ENCODE peak calls at places on chromosomes 6 and 20, in ten cellular contexts. Z is heart right ventricle; I is endodermal cell; X is A549; C is pancreas; T is body of pancreas; K is CD4-positive, CD25-positive, alpha-beta regulatory T cell; R is cardiac muscle cell; L is lung; F is HepG2. O is an unnamed sample. For H3K4me1, the result is how much of the 10 kb centered on the place peaks cover.

GRCh38 chr20:5024103-5024502 is 22.8 kb upstream of the SLC23A2 start:
- DNase-seq in L (no peak), X (no peak), T (no peak), I (no peak), F (no peak), R (peak), C (no peak), Z (no peak), K (no peak), O (no peak)

GRCh38 chr6:139371421-139372253 is 2.8 kb downstream of the CITED2 start:
- DNase-seq in Z (no peak), R (peak), C (no peak), F (no peak), T (no peak), K (no peak), X (no peak), L (no peak), I (no peak), O (no peak)

GRCh38 chr20:44956410-44956809 is 3.8 kb downstream of the TOMM34 start:
- DNase-seq in L (no peak), T (no peak), X (no peak), I (no peak), F (no peak), K (no peak), Z (no peak), R (no peak), C (no peak), O (no peak)

GRCh38 chr6:89954721-89955148 is 60.5 kb downstream of the GJA10 start:
- DNase-seq in Z (no peak), L (no peak), C (no peak), T (no peak), K (peak), I (no peak), F (no peak), X (no peak), R (no peak), O (no peak)

GRCh38 chr6:70371454-70372105 is 41.7 kb upstream of the FAM135A start:
- DNase-seq in X (peak), T (no peak), Z (no peak), C (no peak), K (peak), F (peak), L (no peak), R (peak), I (no peak), O (no peak)

GRCh38 chr6:6685249-6685667 is 96.7 kb downstream of the LY86 start:
- DNase-seq in F (peak), C (no peak), T (no peak), K (no peak), I (no peak), Z (no peak), R (no peak), X (no peak), L (no peak), O (no peak)

GRCh38 chr6:89047473-89047872 is 33.1 kb upstream of the PNRC1 start:
- DNase-seq in T (no peak), I (no peak), F (no peak), C (no peak), L (no peak), R (no peak), K (no peak), X (peak), Z (no peak), O (no peak)

GRCh38 chr6:46290435-46290834 is 119.7 kb upstream of the ENPP5 start:
- DNase-seq in Z (no peak), K (no peak), L (no peak), X (no peak), I (no peak), F (no peak), R (no peak), C (no peak), T (no peak), O (no peak)

GRCh38 chr6:85460951-85461805 is 11.3 kb downstream of the NT5E start:
- DNase-seq in F (peak), Z (no peak), X (no peak), T (no peak), C (no peak), I (no peak), K (peak), L (no peak), R (peak), O (no peak)

GRCh38 chr6:65937982-65938381 is 231.0 kb upstream of the EYS start:
- DNase-seq in F (no peak), I (no peak), Z (no peak), X (peak), C (no peak), K (no peak), L (peak), R (no peak), T (peak), O (no peak)

GRCh38 chr6:15483060-15483459 is 179.8 kb downstream of the DTNBP1 start:
- DNase-seq in I (no peak), L (no peak), X (no peak), Z (no peak), T (no peak), C (no peak), F (peak), R (no peak), K (no peak), O (no peak)

GRCh38 chr20:34978092-34978744 is 22.6 kb downstream of the MYH7B start:
- DNase-seq in F (no peak), C (no peak), K (no peak), X (no peak), Z (no peak), L (no peak), I (no peak), T (no peak), R (no peak), O (no peak)

GRCh38 chr20:46324379-46324778 is 16.1 kb upstream of the CDH22 start:
- DNase-seq in F (no peak), Z (no peak), T (no peak), X (no peak), L (no peak), R (no peak), C (no peak), K (no peak), I (no peak), O (no peak)

GRCh38 chr6:69768664-69769063 is 28.1 kb downstream of the LMBRD1 start:
- DNase-seq in T (no peak), K (no peak), Z (no peak), F (no peak), R (peak), X (no peak), I (no peak), C (no peak), L (no peak), O (no peak)

GRCh38 chr20:40868568-40869223 is 159.9 kb upstream of the TOP1 start:
- DNase-seq in X (no peak), I (no peak), R (peak), K (no peak), Z (no peak), T (peak), L (no peak), C (no peak), F (no peak), O (peak)

GRCh38 chr20:63311186-63311832 is 18.3 kb downstream of the COL20A1 start:
- DNase-seq in C (no peak), K (no peak), R (no peak), L (no peak), X (no peak), T (no peak), I (no peak), F (no peak), Z (no peak), O (no peak)

GRCh38 chr6:3538536-3538935 is 81.7 kb upstream of the SLC22A23 start:
- DNase-seq in T (no peak), F (no peak), X (no peak), K (no peak), R (no peak), Z (no peak), L (peak), I (no peak), C (no peak), O (no peak)

GRCh38 chr6:108502826-108503225 is 57.9 kb upstream of the FOXO3 start:
- DNase-seq in X (no peak), C (no peak), R (no peak), L (no peak), T (no peak), K (no peak), I (no peak), Z (no peak), F (no peak), O (no peak)

GRCh38 chr20:17140894-17141293 is 85.9 kb upstream of the PCSK2 start:
- DNase-seq in X (no peak), T (no peak), R (no peak), Z (no peak), F (no peak), K (no peak), L (no peak), I (no peak), C (no peak), O (no peak)

GRCh38 chr20:38873050-38873581 is 53.1 kb upstream of the FAM83D start:
- DNase-seq in F (no peak), X (no peak), R (no peak), I (no peak), T (no peak), K (peak), C (no peak), L (no peak), Z (no peak), O (no peak)

GRCh38 chr6:8468731-8469130 is 33.4 kb upstream of the SLC35B3 start:
- DNase-seq in X (no peak), F (no peak), I (no peak), T (no peak), L (no peak), Z (no peak), K (no peak), R (no peak), C (no peak), O (no peak)

GRCh38 chr6:142381845-142382378 is 80.1 kb downstream of the ADGRG6 start:
- DNase-seq in K (no peak), F (no peak), Z (no peak), R (no peak), L (no peak), I (no peak), T (no peak), C (no peak), X (no peak), O (no peak)

GRCh38 chr6:56475736-56476457 is 166.8 kb downstream of the DST start:
- DNase-seq in F (peak), R (peak), X (no peak), I (no peak), K (no peak), C (no peak), L (no peak), Z (no peak), T (peak), O (no peak)

GRCh38 chr6:120569689-120570088 is 764.6 kb downstream of the TBC1D32 start:
- DNase-seq in I (no peak), Z (no peak), R (no peak), C (no peak), X (no peak), L (no peak), K (no peak), F (no peak), T (no peak), O (no peak)

GRCh38 chr6:152146385-152146784 is 338.9 kb downstream of the ESR1 start:
- DNase-seq in F (no peak), K (no peak), I (no peak), C (no peak), T (no peak), X (no peak), Z (no peak), L (no peak), R (peak), O (no peak)

GRCh38 chr6:22873531-22874136 is 304.3 kb downstream of the HDGFL1 start:
- DNase-seq in L (no peak), R (peak), K (no peak), T (no peak), C (no peak), X (no peak), Z (no peak), I (no peak), F (no peak), O (no peak)

DNA sequence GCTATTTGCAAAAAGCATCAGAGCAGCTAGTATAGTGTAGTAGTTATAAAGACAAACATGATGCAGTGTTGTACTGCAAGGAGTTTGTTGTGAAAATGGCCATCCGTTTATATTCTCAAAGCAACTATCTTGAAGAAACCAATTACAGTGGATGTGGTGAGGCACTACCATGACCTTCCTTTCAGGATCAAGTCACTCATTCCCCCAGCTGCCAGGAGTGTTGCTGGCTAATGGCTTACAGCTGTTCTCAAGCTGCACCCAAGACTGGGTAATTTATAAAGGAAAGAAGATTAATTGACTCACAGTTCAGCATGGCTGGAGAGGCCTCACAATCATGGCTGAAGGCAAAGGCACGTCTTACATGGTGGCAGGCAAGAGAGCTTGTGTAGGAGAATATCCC is 29.0 kb downstream of the ADGRF4 start:
- DNase-seq in C (no peak), T (no peak), L (no peak), X (no peak), R (no peak), K (no peak), I (no peak), Z (no peak), F (no peak), O (no peak)
- H3K4me1 ChIP-seq in C (under half), T (under half), L (under half), X (under half), R (under half), K (under half), I (under half), Z (under half), F (under half), O (under half)

GRCh38 chr6:37646097-37646864 is 51.4 kb downstream of the MDGA1 start:
- DNase-seq in I (no peak), F (no peak), C (no peak), Z (no peak), X (no peak), L (no peak), K (no peak), T (no peak), R (no peak), O (no peak)

GRCh38 chr6:37646986-37647764 is 50.5 kb downstream of the MDGA1 start:
- DNase-seq in K (no peak), Z (no peak), C (no peak), F (no peak), T (no peak), X (no peak), I (no peak), R (no peak), L (no peak), O (no peak)

GRCh38 chr6:37650071-37650481 is 47.6 kb downstream of the MDGA1 start:
- DNase-seq in X (no peak), I (peak), T (peak), R (no peak), K (no peak), L (no peak), F (peak), Z (peak), C (no peak), O (no peak)

GRCh38 chr6:37647765-37648085 is 50.0 kb downstream of the MDGA1 start:
- DNase-seq in Z (no peak), L (no peak), C (no peak), F (no peak), X (no peak), T (no peak), I (no peak), K (no peak), R (no peak), O (no peak)

GRCh38 chr6:37648465-37649330 is 49.0 kb downstream of the MDGA1 start:
- DNase-seq in R (peak), K (peak), I (peak), T (peak), L (no peak), C (no peak), X (no peak), F (no peak), Z (peak), O (no peak)
- H3K4me3 ChIP-seq in R (no peak), K (no peak), I (no peak), T (no peak), L (no peak), C (no peak), X (no peak), F (no peak), Z (peak), O (peak)

GRCh38 chr6:44059359-44060342 is 67.6 kb downstream of the MRPL14 start:
- DNase-seq in L (no peak), K (no peak), C (no peak), Z (peak), R (peak), I (no peak), X (no peak), T (no peak), F (no peak), O (no peak)

GRCh38 chr6:44056392-44057237 is 70.6 kb downstream of the MRPL14 start:
- DNase-seq in F (no peak), C (no peak), K (no peak), R (peak), I (no peak), L (peak), Z (peak), X (no peak), T (no peak), O (no peak)

GRCh38 chr6:44058617-44059358 is 68.5 kb downstream of the MRPL14 start:
- DNase-seq in X (peak), K (no peak), Z (peak), T (peak), F (peak), L (peak), R (peak), C (no peak), I (no peak), O (peak)

GRCh38 chr6:44057931-44058616 is 69.2 kb downstream of the MRPL14 start:
- DNase-seq in I (no peak), F (no peak), R (no peak), X (no peak), K (no peak), Z (no peak), L (no peak), C (no peak), T (no peak), O (no peak)

DNA sequence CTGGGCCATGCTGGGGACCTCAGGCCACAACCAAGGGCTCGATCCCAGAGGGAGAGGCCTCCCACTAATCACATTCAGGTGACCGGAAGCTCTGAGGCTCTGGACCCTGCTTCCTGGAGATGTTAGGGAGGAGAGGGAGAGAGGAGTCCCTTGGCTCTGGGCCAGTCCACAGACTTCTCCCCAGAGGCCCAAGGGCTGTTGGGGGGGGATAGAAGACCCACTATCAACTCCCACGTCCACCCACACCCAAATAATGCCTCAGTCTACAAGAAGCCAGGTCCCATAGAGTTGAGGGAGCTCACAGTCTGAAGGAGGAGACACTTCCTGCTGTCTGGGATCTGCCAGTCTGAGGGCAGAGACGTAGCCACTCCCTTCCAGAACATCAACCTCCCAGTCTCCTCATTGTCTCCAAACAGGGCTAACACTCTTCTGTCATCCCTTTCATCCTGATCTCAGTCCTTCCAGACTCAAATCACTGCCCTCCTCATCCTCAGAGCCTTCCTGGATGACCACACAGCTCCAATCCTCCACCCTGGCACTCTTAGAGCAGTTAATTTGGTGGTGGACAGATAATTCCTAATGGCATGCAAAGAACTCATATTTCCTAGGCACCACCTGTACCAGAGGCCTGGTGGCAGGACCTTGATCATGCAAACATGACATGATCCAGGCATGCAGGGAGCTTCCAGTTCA is 69.9 kb downstream of the MRPL14 start:
- DNase-seq in R (peak), Z (no peak), T (no peak), K (no peak), F (no peak), I (no peak), C (no peak), L (no peak), X (no peak), O (no peak)
- H3K4me1 ChIP-seq in R (under half), Z (half or more), T (under half), K (under half), F (half or more), I (under half), C (under half), L (under half), X (half or more), O (under half)

GRCh38 chr6:148557796-148558457 is 188.9 kb upstream of the UST start:
- DNase-seq in R (peak), L (no peak), K (no peak), I (no peak), T (no peak), Z (no peak), F (no peak), C (no peak), X (no peak), O (no peak)

GRCh38 chr6:148563066-148563465 is 183.8 kb upstream of the UST start:
- DNase-seq in K (no peak), F (peak), L (no peak), R (no peak), Z (no peak), C (no peak), T (no peak), X (no peak), I (no peak), O (no peak)

GRCh38 chr6:148561629-148562028 is 185.2 kb upstream of the UST start:
- DNase-seq in Z (no peak), R (no peak), L (no peak), T (no peak), I (no peak), X (no peak), K (no peak), C (no peak), F (no peak), O (no peak)

GRCh38 chr6:148556415-148556814 is 190.4 kb upstream of the UST start:
- DNase-seq in C (no peak), X (no peak), I (no peak), R (no peak), Z (no peak), F (no peak), K (no peak), T (no peak), L (no peak), O (no peak)

GRCh38 chr6:148559848-148560433 is 186.9 kb upstream of the UST start:
- DNase-seq in K (peak), F (peak), R (peak), T (peak), C (peak), L (peak), X (peak), Z (peak), I (peak), O (peak)
- H3K4me3 ChIP-seq in K (no peak), F (peak), R (peak), T (no peak), C (peak), L (peak), X (peak), Z (peak), I (peak), O (peak)

GRCh38 chr6:154482858-154483257 is 27.6 kb downstream of the CNKSR3 start:
- DNase-seq in K (no peak), F (no peak), L (no peak), X (no peak), Z (no peak), R (peak), I (no peak), C (no peak), T (no peak), O (no peak)

GRCh38 chr6:154488802-154489437 is 21.6 kb downstream of the CNKSR3 start:
- DNase-seq in T (no peak), L (no peak), I (no peak), K (no peak), Z (no peak), F (no peak), R (peak), C (no peak), X (no peak), O (no peak)

GRCh38 chr6:154488276-154488627 is 22.2 kb downstream of the CNKSR3 start:
- DNase-seq in F (no peak), T (no peak), K (no peak), C (no peak), Z (no peak), X (no peak), I (no peak), L (no peak), R (no peak), O (no peak)

GRCh38 chr6:154487367-154488275 is 22.9 kb downstream of the CNKSR3 start:
- DNase-seq in I (no peak), Z (no peak), R (no peak), C (no peak), X (no peak), K (no peak), F (peak), L (no peak), T (no peak), O (no peak)

GRCh38 chr6:154485784-154486183 is 24.7 kb downstream of the CNKSR3 start:
- DNase-seq in K (no peak), R (no peak), I (no peak), Z (no peak), T (no peak), L (no peak), X (no peak), F (no peak), C (no peak), O (no peak)
- H3K4me1 ChIP-seq in K (under half), R (under half), I (under half), Z (under half), T (half or more), L (under half), X (under half), F (half or more), C (under half), O (under half)

GRCh38 chr6:40398034-40398679 is 189.0 kb downstream of the LRFN2 start:
- DNase-seq in Z (no peak), C (no peak), X (no peak), I (no peak), L (no peak), K (no peak), F (no peak), T (no peak), R (no peak), O (no peak)
- H3K4me3 ChIP-seq in Z (no peak), C (no peak), X (no peak), I (no peak), L (no peak), K (no peak), F (no peak), T (no peak), R (no peak), O (no peak)

O was measured in tibial artery.